ENCODE peak calls at places on chromosomes 2 and 18, in six cellular contexts. P is HCT116, J is GM23338, C is neural progenitor cell, A is hepatocyte, Z is MM.1S. S is an unnamed sample.

GRCh38 chr2:197189770-197190434 is 120.7 kb downstream of the ANKRD44 start:
- DNase-seq in C (peak; percentile 62), A (no peak), J (peak; percentile 58), Z (no peak), P (no peak), S (no peak)

GRCh38 chr2:69241039-69241586 is 145.9 kb downstream of the GFPT1 start:
- DNase-seq in J (no peak), P (no peak), A (peak; percentile 34), Z (no peak), C (no peak), S (no peak)

GRCh38 chr2:74806913-74807312 is 27.0 kb upstream of the HK2 start:
- DNase-seq in P (no peak), J (no peak), A (no peak), C (no peak), Z (no peak), S (no peak)

GRCh38 chr2:16900405-16901025 is 234.9 kb upstream of the CYRIA start:
- DNase-seq in A (peak; percentile 55), J (peak; percentile 87), P (peak; percentile 45), Z (peak; percentile 12), C (peak; percentile 71), S (peak; percentile 57)

GRCh38 chr2:197158138-197158537 is 152.4 kb downstream of the ANKRD44 start:
- DNase-seq in C (no peak), P (no peak), J (no peak), A (no peak), Z (no peak), S (no peak)

GRCh38 chr2:165953655-165954606 is at the start of gene TTC21B:
- DNase-seq in A (peak; percentile 97), Z (peak; percentile 93), C (peak; percentile 96), P (peak; percentile 92), J (peak; percentile 97), S (peak; percentile 95)

GRCh38 chr2:73985318-73986084 is 791 bp downstream of the TET3 start:
- DNase-seq in J (peak; percentile 54), C (peak; percentile 84), A (peak; percentile 76), Z (peak; percentile 48), P (no peak), S (peak; percentile 69)

GRCh38 chr18:39424261-39424660 is 1858.7 kb upstream of the CELF4 start:
- DNase-seq in C (no peak), J (no peak), A (no peak), P (no peak), Z (no peak), S (no peak)

GRCh38 chr2:178194600-178195389 is 483 bp downstream of the OSBPL6 start:
- DNase-seq in C (peak; percentile 77), Z (peak; percentile 15), J (peak; percentile 74), P (no peak), A (peak; percentile 52), S (no peak)

GRCh38 chr2:182426082-182426914 is 538 bp downstream of the PDE1A start:
- DNase-seq in P (no peak), Z (no peak), J (no peak), A (peak; percentile 6), C (no peak), S (no peak)

GRCh38 chr18:13502585-13502984 is 223.8 kb downstream of the FAM210A start:
- DNase-seq in A (no peak), J (no peak), P (no peak), C (no peak), Z (no peak), S (no peak)

GRCh38 chr2:101872480-101872879 is 119.3 kb upstream of the IL1R2 start:
- DNase-seq in A (no peak), Z (no peak), C (no peak), P (no peak), J (no peak), S (no peak)

GRCh38 chr2:228703099-228703498 is 521.6 kb upstream of the SPHKAP start:
- DNase-seq in J (no peak), Z (no peak), A (no peak), C (no peak), P (no peak), S (no peak)

GRCh38 chr2:45938649-45939511 is 287.4 kb downstream of the PRKCE start:
- DNase-seq in C (peak; percentile 32), J (peak; percentile 31), P (peak; percentile 92), Z (no peak), A (peak; percentile 91), S (no peak)

GRCh38 chr2:16747257-16747656 is 81.6 kb upstream of the CYRIA start:
- DNase-seq in C (no peak), P (no peak), A (no peak), Z (no peak), J (no peak), S (no peak)

DNA sequence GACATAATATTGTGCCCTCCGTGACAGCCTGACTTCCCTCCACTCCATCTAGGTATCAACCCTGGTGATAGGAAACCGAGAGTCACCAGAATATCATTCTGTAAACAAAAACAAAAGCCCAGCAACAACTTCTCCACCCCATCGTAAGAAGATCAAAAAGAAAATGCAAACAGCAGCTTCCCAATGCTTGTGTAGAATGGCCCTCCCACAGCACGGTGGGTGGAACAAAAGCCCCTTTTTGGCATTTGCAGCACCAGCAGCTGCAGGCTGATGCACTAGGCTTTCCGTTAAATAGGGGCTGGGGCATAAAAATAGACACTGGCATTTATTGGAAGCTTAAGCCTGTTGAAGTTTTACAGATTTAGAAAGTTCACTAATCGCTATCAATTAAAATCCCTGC is 513.0 kb downstream of the GALR1 start:
- DNase-seq in C (peak; percentile 75), J (no peak), A (no peak), P (no peak), Z (no peak), S (no peak)
- TF ChIP-seq CTCF in C (no peak), J (no peak), A (no peak), P (no peak), Z (no peak), S (no peak)

GRCh38 chr2:206642075-206643025 is at the start of gene FAM237A:
- DNase-seq in Z (peak; percentile 25), C (peak; percentile 89), J (peak; percentile 94), A (peak; percentile 84), P (peak; percentile 4), S (peak; percentile 1)
- TF ChIP-seq EZH2phosphoT487 in Z (no peak), C (no peak), J (no peak), A (no peak), P (no peak), S (no peak)

DNA sequence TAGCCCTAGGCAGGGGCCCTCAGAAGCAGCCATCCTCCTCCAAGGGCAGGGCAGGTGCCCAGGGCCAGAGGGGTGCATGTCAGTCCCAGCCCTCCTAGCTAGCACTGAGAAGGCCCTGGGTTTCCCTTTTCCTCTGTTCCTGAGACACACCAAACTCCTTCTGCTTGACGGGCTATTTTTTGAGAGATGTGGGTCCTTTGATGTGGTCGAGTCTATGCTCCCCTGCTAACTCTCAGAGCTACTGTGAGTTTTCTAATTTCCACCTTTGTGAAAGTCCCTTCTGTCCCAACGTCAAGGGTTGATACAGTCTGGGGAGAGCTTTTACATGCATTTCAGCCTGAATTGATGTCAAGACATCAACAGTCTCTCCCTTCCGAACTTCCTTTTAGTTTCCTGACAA is 51.4 kb downstream of the TRPM8 start:
- DNase-seq in C (no peak), J (no peak), Z (peak; percentile 81), A (no peak), P (no peak), S (no peak)
- H2AFZ ChIP-seq in C (no peak overlapping the region), J (no peak overlapping the region), Z (peak overlapping the region; percentile 18), A (no peak overlapping the region), P (no peak overlapping the region), S (no peak overlapping the region)

GRCh38 chr18:50573679-50574078 is 13.8 kb downstream of the MAPK4 start:
- DNase-seq in J (peak; percentile 43), A (no peak), C (no peak), Z (no peak), P (no peak), S (peak; percentile 2)
- TF ChIP-seq CTCF in J (peak; percentile 66), A (no peak), C (peak; percentile 42), Z (peak; percentile 23), P (peak; percentile 38), S (peak; percentile 47)

GRCh38 chr2:85769236-85769986 is 15.6 kb downstream of the ATOH8 start:
- DNase-seq in P (no peak), Z (no peak), C (peak; percentile 59), A (no peak), J (peak; percentile 71), S (peak; percentile 19)
- TF ChIP-seq EZH2phosphoT487 in P (no peak), Z (no peak), C (no peak), A (no peak), J (no peak), S (no peak)

GRCh38 chr2:216620806-216621205 is 12.4 kb upstream of the IGFBP2 start:
- DNase-seq in P (no peak), C (peak; percentile 49), A (peak; percentile 61), J (no peak), Z (no peak), S (no peak)
- H2AFZ ChIP-seq in P (no peak overlapping the region), C (no peak overlapping the region), A (no peak overlapping the region), J (peak overlapping the region; percentile 93), Z (no peak overlapping the region), S (no peak overlapping the region)

GRCh38 chr2:33670392-33670937 is 71.4 kb upstream of the FAM98A start:
- DNase-seq in P (peak; percentile 16), A (no peak), J (peak; percentile 70), Z (no peak), C (peak; percentile 9), S (no peak)
- TF ChIP-seq CTCF in P (peak; percentile 52), A (peak; percentile 10), J (peak; percentile 51), Z (no peak), C (peak; percentile 21), S (peak; percentile 11)

S was measured in OCI-LY7.